ENCODE peak calls at places on chromosomes 3 and 15, in six cellular contexts. One of them, this sample, is unnamed.

GRCh38 chr3:131053021-131053420 is 26.3 kb downstream of the NEK11 start:
- DNase-seq in cardiac muscle cell: no peak
- DNase-seq in uterus: no peak
- DNase-seq in astrocyte: no peak
- DNase-seq in PC-3: peak; percentile 28
- DNase-seq in neural progenitor cell: no peak
- DNase-seq in this sample: no peak

GRCh38 chr3:115784739-115785571 is 161.6 kb downstream of the GAP43 start:
- DNase-seq in PC-3: peak; percentile 26
- DNase-seq in neural progenitor cell: no peak
- DNase-seq in uterus: no peak
- DNase-seq in cardiac muscle cell: peak; percentile 15
- DNase-seq in astrocyte: peak; percentile 92
- DNase-seq in this sample: no peak

GRCh38 chr3:158768361-158768787 is 33.5 kb upstream of the MFSD1 start:
- DNase-seq in astrocyte: peak; percentile 74
- DNase-seq in PC-3: peak; percentile 65
- DNase-seq in uterus: peak; percentile 65
- DNase-seq in neural progenitor cell: peak; percentile 74
- DNase-seq in cardiac muscle cell: peak; percentile 47
- DNase-seq in this sample: peak; percentile 78

GRCh38 chr3:120498947-120499346 is 48.2 kb upstream of the FSTL1 start:
- DNase-seq in cardiac muscle cell: peak; percentile 42
- DNase-seq in uterus: peak; percentile 36
- DNase-seq in PC-3: peak; percentile 91
- DNase-seq in astrocyte: peak; percentile 99
- DNase-seq in neural progenitor cell: peak; percentile 65
- DNase-seq in this sample: no peak

GRCh38 chr3:9109570-9109914 is 139.9 kb downstream of the SRGAP3 start:
- DNase-seq in astrocyte: no peak
- DNase-seq in PC-3: no peak
- DNase-seq in uterus: no peak
- DNase-seq in neural progenitor cell: no peak
- DNase-seq in cardiac muscle cell: no peak
- DNase-seq in this sample: no peak

GRCh38 chr3:85572426-85572825 is 613.6 kb downstream of the CADM2 start:
- DNase-seq in uterus: no peak
- DNase-seq in PC-3: no peak
- DNase-seq in neural progenitor cell: no peak
- DNase-seq in astrocyte: peak; percentile 37
- DNase-seq in cardiac muscle cell: no peak
- DNase-seq in this sample: no peak

GRCh38 chr3:38519000-38519399 is 22.9 kb downstream of the EXOG start:
- DNase-seq in neural progenitor cell: no peak
- DNase-seq in PC-3: no peak
- DNase-seq in uterus: no peak
- DNase-seq in cardiac muscle cell: no peak
- DNase-seq in astrocyte: peak; percentile 22
- DNase-seq in this sample: no peak

GRCh38 chr3:195908439-195909293 is at the start of gene TNK2:
- DNase-seq in astrocyte: no peak
- DNase-seq in uterus: no peak
- DNase-seq in cardiac muscle cell: peak; percentile 59
- DNase-seq in neural progenitor cell: peak; percentile 52
- DNase-seq in PC-3: peak; percentile 16
- DNase-seq in this sample: peak; percentile 91

GRCh38 chr3:159821148-159821547 is 167.5 kb upstream of the IL12A start:
- DNase-seq in astrocyte: peak; percentile 98
- DNase-seq in PC-3: no peak
- DNase-seq in uterus: no peak
- DNase-seq in neural progenitor cell: no peak
- DNase-seq in cardiac muscle cell: no peak
- DNase-seq in this sample: no peak

GRCh38 chr15:99546436-99547100 is 19.2 kb upstream of the MEF2A start:
- DNase-seq in uterus: no peak
- DNase-seq in PC-3: no peak
- DNase-seq in neural progenitor cell: no peak
- DNase-seq in cardiac muscle cell: no peak
- DNase-seq in astrocyte: no peak
- DNase-seq in this sample: no peak

GRCh38 chr3:131551761-131552160 is 49.0 kb upstream of the MRPL3 start:
- DNase-seq in PC-3: no peak
- DNase-seq in neural progenitor cell: no peak
- DNase-seq in uterus: no peak
- DNase-seq in astrocyte: no peak
- DNase-seq in cardiac muscle cell: no peak
- DNase-seq in this sample: no peak

GRCh38 chr15:39239562-39239961 is 341.3 kb upstream of the THBS1 start:
- DNase-seq in uterus: no peak
- DNase-seq in cardiac muscle cell: no peak
- DNase-seq in neural progenitor cell: no peak
- DNase-seq in astrocyte: peak; percentile 89
- DNase-seq in PC-3: peak; percentile 91
- DNase-seq in this sample: no peak

GRCh38 chr15:75049392-75049791 is 26.0 kb downstream of the PPCDC start:
- DNase-seq in cardiac muscle cell: no peak
- DNase-seq in astrocyte: no peak
- DNase-seq in uterus: peak; percentile 65
- DNase-seq in neural progenitor cell: no peak
- DNase-seq in PC-3: no peak
- DNase-seq in this sample: no peak

GRCh38 chr3:71583569-71584215 is at the start of gene FOXP1:
- DNase-seq in PC-3: peak; percentile 74
- DNase-seq in uterus: peak; percentile 69
- DNase-seq in cardiac muscle cell: peak; percentile 82
- DNase-seq in astrocyte: peak; percentile 51
- DNase-seq in neural progenitor cell: peak; percentile 87
- DNase-seq in this sample: peak; percentile 73

GRCh38 chr3:171317133-171317532 is 143.1 kb downstream of the TNIK start:
- DNase-seq in neural progenitor cell: no peak
- DNase-seq in uterus: no peak
- DNase-seq in astrocyte: no peak
- DNase-seq in PC-3: no peak
- DNase-seq in cardiac muscle cell: no peak
- DNase-seq in this sample: no peak

GRCh38 chr3:12393894-12394293 is 90.4 kb upstream of the TSEN2 start:
- DNase-seq in PC-3: peak; percentile 58
- DNase-seq in cardiac muscle cell: no peak
- DNase-seq in astrocyte: peak; percentile 42
- DNase-seq in neural progenitor cell: no peak
- DNase-seq in uterus: no peak
- DNase-seq in this sample: no peak

GRCh38 chr15:84818221-84819131 is 1.3 kb downstream of the ALPK3 start:
- DNase-seq in uterus: no peak
- DNase-seq in cardiac muscle cell: peak; percentile 49
- DNase-seq in neural progenitor cell: peak; percentile 80
- DNase-seq in PC-3: peak; percentile 32
- DNase-seq in astrocyte: peak; percentile 26
- DNase-seq in this sample: no peak

GRCh38 chr3:125002414-125002811 is 53.4 kb downstream of the HEG1 start:
- DNase-seq in uterus: no peak
- DNase-seq in astrocyte: no peak
- DNase-seq in neural progenitor cell: no peak
- DNase-seq in PC-3: no peak
- DNase-seq in cardiac muscle cell: peak; percentile 55
- DNase-seq in this sample: no peak

GRCh38 chr3:167936010-167936409 is 159.7 kb downstream of the GOLIM4 start:
- DNase-seq in neural progenitor cell: no peak
- DNase-seq in uterus: no peak
- DNase-seq in cardiac muscle cell: no peak
- DNase-seq in astrocyte: no peak
- DNase-seq in PC-3: no peak
- DNase-seq in this sample: no peak

GRCh38 chr3:25558106-25558505 is 106.6 kb downstream of the TOP2B start:
- DNase-seq in neural progenitor cell: no peak
- DNase-seq in astrocyte: peak; percentile 88
- DNase-seq in cardiac muscle cell: no peak
- DNase-seq in uterus: peak; percentile 31
- DNase-seq in PC-3: no peak
- DNase-seq in this sample: no peak

GRCh38 chr3:124941729-124942128 is 7.2 kb upstream of the MUC13 start:
- DNase-seq in cardiac muscle cell: no peak
- DNase-seq in uterus: no peak
- DNase-seq in astrocyte: no peak
- DNase-seq in neural progenitor cell: no peak
- DNase-seq in PC-3: no peak
- DNase-seq in this sample: no peak

GRCh38 chr3:127665586-127665985 is 7.2 kb upstream of the ABTB1 start:
- DNase-seq in uterus: no peak
- DNase-seq in PC-3: no peak
- DNase-seq in neural progenitor cell: no peak
- DNase-seq in astrocyte: no peak
- DNase-seq in cardiac muscle cell: no peak
- DNase-seq in this sample: no peak

GRCh38 chr3:9222956-9223639 is 26.3 kb downstream of the SRGAP3 start:
- DNase-seq in astrocyte: no peak
- DNase-seq in uterus: no peak
- DNase-seq in neural progenitor cell: no peak
- DNase-seq in PC-3: peak; percentile 15
- DNase-seq in cardiac muscle cell: no peak
- DNase-seq in this sample: no peak

GRCh38 chr3:30539772-30540171 is 66.6 kb upstream of the TGFBR2 start:
- DNase-seq in uterus: no peak
- DNase-seq in astrocyte: peak; percentile 67
- DNase-seq in cardiac muscle cell: no peak
- DNase-seq in PC-3: peak; percentile 80
- DNase-seq in neural progenitor cell: no peak
- DNase-seq in this sample: no peak

GRCh38 chr15:57321973-57322601 is 54.2 kb upstream of the CGNL1 start:
- DNase-seq in cardiac muscle cell: no peak
- DNase-seq in astrocyte: no peak
- DNase-seq in neural progenitor cell: peak; percentile 46
- DNase-seq in PC-3: no peak
- DNase-seq in uterus: no peak
- DNase-seq in this sample: no peak

GRCh38 chr15:56052389-56053045 is 59.1 kb upstream of the NEDD4 start:
- DNase-seq in cardiac muscle cell: peak; percentile 67
- DNase-seq in uterus: no peak
- DNase-seq in PC-3: peak; percentile 67
- DNase-seq in neural progenitor cell: peak; percentile 50
- DNase-seq in astrocyte: peak; percentile 42
- DNase-seq in this sample: no peak

GRCh38 chr15:36332301-36332700 is 247.1 kb upstream of the CDIN1 start:
- DNase-seq in astrocyte: peak; percentile 59
- DNase-seq in PC-3: no peak
- DNase-seq in cardiac muscle cell: no peak
- DNase-seq in neural progenitor cell: no peak
- DNase-seq in uterus: no peak
- DNase-seq in this sample: no peak

GRCh38 chr3:112888388-112889085 is 41.9 kb upstream of the CD200R1L start:
- DNase-seq in astrocyte: peak; percentile 80
- DNase-seq in PC-3: peak; percentile 23
- DNase-seq in cardiac muscle cell: no peak
- DNase-seq in neural progenitor cell: no peak
- DNase-seq in uterus: no peak
- DNase-seq in this sample: no peak

GRCh38 chr15:88711806-88712205 is 73.0 kb downstream of the ISG20 start:
- DNase-seq in cardiac muscle cell: no peak
- DNase-seq in neural progenitor cell: no peak
- DNase-seq in uterus: no peak
- DNase-seq in astrocyte: no peak
- DNase-seq in PC-3: no peak
- DNase-seq in this sample: no peak

GRCh38 chr3:48989126-48989795 is 780 bp upstream of the P4HTM start:
- DNase-seq in PC-3: peak; percentile 22
- DNase-seq in neural progenitor cell: no peak
- DNase-seq in cardiac muscle cell: no peak
- DNase-seq in uterus: no peak
- DNase-seq in astrocyte: no peak
- DNase-seq in this sample: no peak
- H3K4me3 ChIP-seq in PC-3: peak overlapping the region; percentile 90
- H3K4me3 ChIP-seq in neural progenitor cell: peak overlapping the region; percentile 85
- H3K4me3 ChIP-seq in cardiac muscle cell: peak overlapping the region; percentile 46
- H3K4me3 ChIP-seq in uterus: peak overlapping the region; percentile 70
- H3K4me3 ChIP-seq in astrocyte: peak overlapping the region; percentile 69
- H3K4me3 ChIP-seq in this sample: peak overlapping the region; percentile 97

GRCh38 chr3:154781595-154781994 is 298.5 kb upstream of the MME start:
- DNase-seq in astrocyte: no peak
- DNase-seq in PC-3: no peak
- DNase-seq in uterus: no peak
- DNase-seq in cardiac muscle cell: no peak
- DNase-seq in neural progenitor cell: no peak
- DNase-seq in this sample: no peak
- TF ChIP-seq CTCF in astrocyte: no peak
- TF ChIP-seq CTCF in PC-3: no peak
- TF ChIP-seq CTCF in uterus: no peak
- TF ChIP-seq CTCF in cardiac muscle cell: no peak
- TF ChIP-seq CTCF in neural progenitor cell: peak; percentile 5
- TF ChIP-seq CTCF in this sample: no peak

GRCh38 chr15:79678032-79678701 is 218.6 kb downstream of the MTHFS start:
- DNase-seq in cardiac muscle cell: no peak
- DNase-seq in uterus: no peak
- DNase-seq in astrocyte: no peak
- DNase-seq in neural progenitor cell: no peak
- DNase-seq in PC-3: no peak
- DNase-seq in this sample: no peak

GRCh38 chr15:79676621-79677020 is 220.2 kb downstream of the MTHFS start:
- DNase-seq in neural progenitor cell: no peak
- DNase-seq in cardiac muscle cell: no peak
- DNase-seq in uterus: no peak
- DNase-seq in PC-3: no peak
- DNase-seq in astrocyte: no peak
- DNase-seq in this sample: no peak

GRCh38 chr15:79682851-79683288 is 213.9 kb downstream of the MTHFS start:
- DNase-seq in astrocyte: peak; percentile 65
- DNase-seq in uterus: no peak
- DNase-seq in neural progenitor cell: no peak
- DNase-seq in cardiac muscle cell: no peak
- DNase-seq in PC-3: peak; percentile 65
- DNase-seq in this sample: no peak

GRCh38 chr15:79682285-79682684 is 214.5 kb downstream of the MTHFS start:
- DNase-seq in neural progenitor cell: no peak
- DNase-seq in PC-3: peak; percentile 38
- DNase-seq in uterus: peak; percentile 47
- DNase-seq in cardiac muscle cell: no peak
- DNase-seq in astrocyte: peak; percentile 82
- DNase-seq in this sample: no peak

DNA sequence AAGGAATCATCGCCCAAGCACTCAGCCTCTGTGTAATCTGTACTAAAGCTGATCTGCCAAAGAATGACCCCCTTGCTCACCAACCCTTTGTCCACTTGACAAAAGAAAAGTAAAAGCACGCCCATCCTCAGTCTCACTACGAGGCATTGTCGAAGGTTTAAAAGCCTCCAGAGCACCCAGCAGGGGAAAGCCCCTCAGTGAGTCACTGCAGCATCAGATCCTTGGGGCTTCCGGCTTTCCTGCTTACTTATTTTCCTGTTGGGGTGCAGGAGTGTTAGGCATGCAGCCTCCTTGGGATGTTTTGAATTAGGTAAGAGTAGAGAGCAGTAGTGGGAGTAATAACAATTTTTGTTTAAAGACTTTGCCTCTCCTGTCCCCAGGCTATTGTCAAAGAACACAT is 216.1 kb downstream of the MTHFS start:
- DNase-seq in astrocyte: peak; percentile 84
- DNase-seq in cardiac muscle cell: no peak
- DNase-seq in uterus: no peak
- DNase-seq in neural progenitor cell: peak; percentile 89
- DNase-seq in PC-3: peak; percentile 79
- DNase-seq in this sample: no peak
- H3K27ac ChIP-seq in astrocyte: peak overlapping the region; percentile 64
- H3K27ac ChIP-seq in cardiac muscle cell: no peak overlapping the region
- H3K27ac ChIP-seq in uterus: no peak overlapping the region
- H3K27ac ChIP-seq in neural progenitor cell: peak overlapping the region; percentile 26
- H3K27ac ChIP-seq in PC-3: peak overlapping the region; percentile 57
- H3K27ac ChIP-seq in this sample: no peak overlapping the region

GRCh38 chr15:68484220-68484619 is 52.3 kb upstream of the ITGA11 start:
- DNase-seq in astrocyte: no peak
- DNase-seq in cardiac muscle cell: no peak
- DNase-seq in uterus: no peak
- DNase-seq in neural progenitor cell: no peak
- DNase-seq in PC-3: no peak
- DNase-seq in this sample: no peak
- H3K4me3 ChIP-seq in astrocyte: no peak overlapping the region
- H3K4me3 ChIP-seq in cardiac muscle cell: no peak overlapping the region
- H3K4me3 ChIP-seq in uterus: no peak overlapping the region
- H3K4me3 ChIP-seq in neural progenitor cell: no peak overlapping the region
- H3K4me3 ChIP-seq in PC-3: no peak overlapping the region
- H3K4me3 ChIP-seq in this sample: no peak overlapping the region

This sample was measured in left lung.